ENCODE peak calls at places on chromosome 3, in eight cellular contexts. R is activated B cell treated with CpG ODN at 0.5 μM for 24 hours, V is NCI-H226, K is GM13976, B is NCI-H524, L is fibroblast of lung, T is ACHN, D is foreskin keratinocyte. Q is an unnamed sample.

GRCh38 chr3:168581718-168582332 is 486.1 kb upstream of the GOLIM4 start:
- DNase-seq in R (no peak), V (no peak), K (no peak), B (no peak), L (no peak), T (no peak), D (no peak), Q (peak)

GRCh38 chr3:14520967-14521366 is 19.2 kb downstream of the GRIP2 start:
- DNase-seq in R (no peak), V (no peak), K (no peak), B (no peak), L (no peak), T (no peak), D (no peak), Q (no peak)

GRCh38 chr3:169931747-169932520 is 20.6 kb downstream of the SAMD7 start:
- DNase-seq in R (peak), V (peak), K (peak), B (no peak), L (no peak), T (no peak), D (no peak), Q (peak)

GRCh38 chr3:43246956-43247355 is 39.4 kb upstream of the SNRK start:
- DNase-seq in R (no peak), V (no peak), K (no peak), B (no peak), L (no peak), T (no peak), D (no peak), Q (no peak)

GRCh38 chr3:24936574-24936973 is 441.9 kb upstream of the THRB start:
- DNase-seq in R (no peak), V (no peak), K (no peak), B (no peak), L (no peak), T (no peak), D (no peak), Q (no peak)

GRCh38 chr3:186785517-186786018 is 2.2 kb downstream of the EIF4A2 start:
- DNase-seq in R (no peak), V (no peak), K (no peak), B (no peak), L (no peak), T (no peak), D (no peak), Q (no peak)

GRCh38 chr3:152780553-152780952 is 54.4 kb upstream of the P2RY1 start:
- DNase-seq in R (no peak), V (no peak), K (no peak), B (no peak), L (peak), T (no peak), D (no peak), Q (no peak)

GRCh38 chr3:127787556-127787955 is 34.8 kb downstream of the MGLL start:
- DNase-seq in R (no peak), V (no peak), K (no peak), B (no peak), L (no peak), T (no peak), D (no peak), Q (no peak)

GRCh38 chr3:172355836-172356235 is 92.4 kb downstream of the GHSR start:
- DNase-seq in R (no peak), V (peak), K (no peak), B (no peak), L (peak), T (peak), D (peak), Q (no peak)

GRCh38 chr3:71033681-71034220 is 549.8 kb downstream of the FOXP1 start:
- DNase-seq in R (no peak), V (no peak), K (no peak), B (peak), L (no peak), T (no peak), D (no peak), Q (no peak)

GRCh38 chr3:126699011-126699410 is 5.0 kb upstream of the CHCHD6 start:
- DNase-seq in R (no peak), V (no peak), K (no peak), B (no peak), L (no peak), T (no peak), D (no peak), Q (no peak)

GRCh38 chr3:147393261-147393964 is 12.9 kb downstream of the ZIC4 start:
- DNase-seq in R (no peak), V (no peak), K (no peak), B (peak), L (no peak), T (no peak), D (no peak), Q (no peak)

GRCh38 chr3:129224984-129225393 is 24.4 kb upstream of the COPG1 start:
- DNase-seq in R (no peak), V (peak), K (no peak), B (no peak), L (peak), T (peak), D (no peak), Q (no peak)